ENCODE peak calls at places on chromosome X, in ten cellular contexts. R is GM12865, B is bronchial epithelial cell, U is lung, T is fibroblast of mammary gland, A is upper lobe of right lung, Z is right lobe of liver, F is astrocyte, C is heart left ventricle, W is GM23338. N is an unnamed sample.

GRCh38 chrX:15956684-15957083 is 102.1 kb upstream of the AP1S2 start:
- DNase-seq in A (no peak), B (peak), C (no peak), R (no peak), Z (no peak), T (peak), W (peak), U (no peak), F (peak), N (no peak)

GRCh38 chrX:53682885-53683555 is 3.5 kb downstream of the HUWE1 start:
- DNase-seq in R (peak), Z (no peak), C (peak), U (peak), B (peak), F (peak), W (peak), A (no peak), T (peak), N (peak)

GRCh38 chrX:25154168-25154567 is 138.4 kb upstream of the ARX start:
- DNase-seq in W (no peak), U (no peak), A (no peak), T (no peak), C (no peak), B (no peak), F (no peak), R (no peak), Z (no peak), N (no peak)

GRCh38 chrX:119145241-119145653 is 17.6 kb upstream of the KIAA1210 start:
- DNase-seq in F (no peak), R (peak), T (peak), A (no peak), U (no peak), B (peak), W (peak), C (no peak), Z (peak), N (peak)

GRCh38 chrX:115968436-115969252 is 201.9 kb upstream of the AGTR2 start:
- DNase-seq in U (peak), A (peak), B (peak), F (peak), W (peak), R (no peak), Z (peak), T (peak), C (peak), N (peak)

GRCh38 chrX:129600981-129601424 is 53.8 kb downstream of the APLN start:
- DNase-seq in A (no peak), W (peak), U (no peak), F (no peak), T (peak), C (no peak), R (peak), Z (no peak), B (peak), N (peak)

GRCh38 chrX:19678941-19679340 is 163.6 kb upstream of the MAP3K15 start:
- DNase-seq in F (no peak), U (no peak), B (peak), R (peak), Z (no peak), W (no peak), T (no peak), A (no peak), C (no peak), N (no peak)

GRCh38 chrX:40897768-40898167 is 162.4 kb upstream of the MED14 start:
- DNase-seq in B (no peak), U (no peak), A (no peak), F (no peak), T (no peak), C (no peak), W (no peak), Z (no peak), R (peak), N (no peak)

GRCh38 chrX:103877571-103877970 is 45.5 kb upstream of the RAB9B start:
- DNase-seq in U (no peak), A (no peak), F (no peak), C (no peak), B (peak), R (no peak), W (no peak), T (peak), Z (no peak), N (no peak)

GRCh38 chrX:9291666-9292065 is 173.2 kb upstream of the TBL1X start:
- DNase-seq in Z (no peak), F (no peak), B (no peak), T (no peak), C (no peak), A (no peak), W (peak), R (no peak), U (no peak), N (peak)

GRCh38 chrX:86604620-86605019 is 456.4 kb downstream of the DACH2 start:
- DNase-seq in B (peak), T (no peak), W (no peak), R (peak), F (no peak), C (no peak), U (no peak), Z (no peak), A (no peak), N (no peak)

GRCh38 chrX:36849407-36849806 is 158.8 kb upstream of the FAM47C start:
- DNase-seq in U (no peak), W (no peak), T (no peak), R (no peak), F (no peak), C (no peak), B (no peak), Z (no peak), A (no peak), N (no peak)

DNA sequence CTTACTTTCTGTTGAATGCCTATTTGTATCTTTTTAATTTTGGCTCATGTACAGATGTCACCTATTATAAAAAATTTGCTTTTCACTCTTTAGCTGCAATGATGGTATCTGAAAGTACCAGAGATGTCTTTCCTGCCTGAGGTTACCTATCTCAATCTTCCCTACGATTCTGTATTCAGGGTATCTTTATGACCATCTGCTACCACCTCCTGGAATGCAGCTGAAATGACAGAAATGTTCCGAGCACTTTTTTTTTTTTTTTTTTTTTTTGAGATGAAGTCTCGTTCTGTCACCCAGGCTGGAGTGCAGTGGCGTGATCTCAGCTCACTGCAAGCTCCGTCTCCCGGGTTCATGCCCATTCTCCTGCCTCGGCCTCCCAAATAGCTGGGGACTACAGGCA is 136.4 kb downstream of the REPS2 start:
- DNase-seq in R (peak), U (no peak), T (peak), C (no peak), B (peak), A (no peak), W (peak), F (no peak), Z (no peak), N (no peak)
- TF ChIP-seq CTCF in R (peak), U (no peak), T (peak), C (no peak), B (no peak), A (no peak), W (peak), F (peak), Z (no peak), N (peak)

DNA sequence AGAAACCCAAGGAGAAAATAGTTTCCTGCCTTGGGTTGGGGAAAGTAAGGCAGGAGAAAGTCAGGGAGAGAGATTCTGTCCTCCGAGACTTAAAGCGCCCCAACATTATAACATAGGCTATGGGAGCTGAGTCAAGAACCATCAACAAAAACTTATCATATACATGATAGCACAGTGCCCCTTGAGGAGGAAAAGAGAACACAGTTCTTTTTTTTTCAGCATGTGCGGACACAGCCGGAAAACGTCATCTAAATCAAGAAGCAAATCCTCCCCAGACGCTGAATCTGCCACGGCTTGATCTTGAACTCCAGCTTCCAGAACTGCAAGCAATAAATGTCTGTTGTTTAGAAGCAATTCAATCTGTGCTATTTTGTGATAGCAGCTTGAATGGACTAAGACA is 549.6 kb upstream of the PRKX start:
- DNase-seq in R (no peak), C (no peak), F (no peak), U (no peak), A (no peak), T (no peak), W (peak), B (peak), Z (no peak), N (no peak)
- TF ChIP-seq CTCF in R (no peak), C (no peak), F (no peak), U (no peak), A (no peak), T (no peak), W (peak), B (no peak), Z (peak), N (peak)

DNA sequence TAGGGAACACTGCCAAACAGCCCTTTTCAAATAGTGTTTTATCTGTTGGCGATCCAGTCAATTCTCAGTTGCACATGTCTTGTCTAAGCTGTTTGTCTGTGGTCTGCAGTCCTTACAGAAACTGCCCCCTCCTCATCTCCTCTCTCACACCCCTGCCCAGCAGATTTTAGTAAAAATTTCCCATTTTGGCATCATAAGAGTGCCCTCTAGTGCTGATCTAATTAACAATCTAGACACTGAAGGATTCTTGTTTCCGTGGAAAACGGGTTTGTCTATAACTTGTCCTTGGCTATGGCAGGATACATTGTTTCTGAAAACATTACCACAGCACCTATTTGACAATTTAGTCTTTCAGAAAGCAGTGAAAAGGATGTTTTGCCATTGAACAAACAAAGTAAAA is 227.2 kb upstream of the MBNL3 start:
- DNase-seq in U (no peak), A (no peak), W (peak), Z (no peak), C (no peak), B (no peak), F (no peak), T (no peak), R (no peak), N (no peak)
- TF ChIP-seq CTCF in U (no peak), A (no peak), W (peak), Z (no peak), C (no peak), B (peak), F (peak), T (peak), R (no peak), N (peak)

GRCh38 chrX:107626916-107627315 is 1.4 kb upstream of the PRPS1 start:
- DNase-seq in F (no peak), A (no peak), T (no peak), R (no peak), U (no peak), Z (no peak), C (no peak), B (peak), W (no peak), N (no peak)

GRCh38 chrX:107630031-107630689 is 1.9 kb downstream of the PRPS1 start:
- DNase-seq in W (peak), R (no peak), T (no peak), A (no peak), F (no peak), B (no peak), Z (no peak), C (no peak), U (no peak), N (no peak)

GRCh38 chrX:107627792-107628661 is at the start of gene PRPS1:
- DNase-seq in Z (peak), A (peak), C (peak), R (peak), T (peak), F (peak), B (peak), U (peak), W (peak), N (peak)

GRCh38 chrX:107628662-107629532 is 587 bp downstream of the PRPS1 start:
- DNase-seq in T (peak), F (peak), B (peak), W (peak), A (peak), R (peak), U (peak), C (peak), Z (peak), N (peak)

GRCh38 chrX:107629533-107629909 is 1.2 kb downstream of the PRPS1 start:
- DNase-seq in C (no peak), R (peak), A (no peak), U (no peak), F (peak), B (peak), T (peak), Z (no peak), W (peak), N (no peak)
- TF ChIP-seq CTCF in C (peak), R (no peak), A (no peak), U (no peak), F (peak), B (no peak), T (peak), Z (no peak), W (peak), N (peak)

N was measured in neural crest cell.